ENCODE peak calls at places on chromosomes 16 and 17, in seven cellular contexts. Y is AML-193; B is CD4-positive, alpha-beta memory T cell; H is Peyer's patch; N is iPS-NIHi11; F is NCI-H2029; I is HS-5. Q is an unnamed sample.

GRCh38 chr17:16814439-16814838 is 124.4 kb downstream of the CCDC144A start:
- DNase-seq in Y (no peak), F (no peak), H (no peak), I (no peak), N (peak; percentile 10), B (no peak), Q (no peak)

GRCh38 chr17:39640493-39641118 is 3.7 kb downstream of the STARD3 start:
- DNase-seq in H (no peak), B (no peak), F (no peak), Y (no peak), I (no peak), N (no peak), Q (no peak)

GRCh38 chr16:278863-279366 is 1.5 kb upstream of the ARHGDIG start:
- DNase-seq in H (no peak), B (peak; percentile 55), F (peak; percentile 87), N (peak; percentile 70), Y (peak; percentile 18), I (no peak), Q (no peak)

GRCh38 chr16:57609541-57610401 is 18.7 kb upstream of the ADGRG1 start:
- DNase-seq in B (peak; percentile 61), H (peak; percentile 76), Y (no peak), F (peak; percentile 16), N (no peak), I (no peak), Q (no peak)

GRCh38 chr17:65057520-65058075 is 1.1 kb upstream of the GNA13 start:
- DNase-seq in N (no peak), H (peak; percentile 59), Y (no peak), I (no peak), F (no peak), B (no peak), Q (peak; percentile 38)

GRCh38 chr17:63140255-63140654 is 174.2 kb downstream of the TANC2 start:
- DNase-seq in N (no peak), Y (peak; percentile 68), H (no peak), B (no peak), F (peak; percentile 24), I (no peak), Q (no peak)

GRCh38 chr17:57899822-57900221 is 50.0 kb upstream of the MRPS23 start:
- DNase-seq in Y (peak; percentile 77), H (peak; percentile 85), N (no peak), B (no peak), I (no peak), F (peak; percentile 26), Q (no peak)

GRCh38 chr16:2905241-2905987 is 6.3 kb upstream of the FLYWCH1 start:
- DNase-seq in F (peak; percentile 99), B (peak; percentile 85), H (peak; percentile 99), I (peak; percentile 94), Y (peak; percentile 92), N (peak; percentile 90), Q (peak; percentile 99)

GRCh38 chr17:4908301-4908700 is 5.4 kb upstream of the CHRNE start:
- DNase-seq in N (no peak), I (no peak), B (no peak), Y (no peak), H (no peak), F (no peak), Q (no peak)

GRCh38 chr16:79712273-79712672 is 111.7 kb upstream of the MAF start:
- DNase-seq in F (no peak), N (no peak), I (no peak), Y (no peak), H (no peak), B (no peak), Q (no peak)

GRCh38 chr16:69240336-69240735 is 53.4 kb downstream of the SNTB2 start:
- DNase-seq in F (no peak), H (no peak), B (no peak), I (no peak), Y (no peak), N (no peak), Q (no peak)

GRCh38 chr17:18006495-18007239 is 32.3 kb downstream of the ATPAF2 start:
- DNase-seq in N (peak; percentile 82), H (no peak), F (no peak), I (no peak), B (no peak), Y (no peak), Q (no peak)

GRCh38 chr16:47574091-47575054 is 113.2 kb downstream of the PHKB start:
- DNase-seq in F (peak; percentile 11), I (no peak), H (no peak), Y (no peak), B (peak; percentile 9), N (no peak), Q (no peak)

GRCh38 chr17:15377608-15378007 is 36.2 kb upstream of the TEKT3 start:
- DNase-seq in Y (no peak), I (no peak), H (no peak), B (no peak), F (no peak), N (peak; percentile 25), Q (no peak)

GRCh38 chr17:73142763-73143395 is 21.9 kb upstream of the SSTR2 start:
- DNase-seq in F (no peak), I (peak; percentile 23), B (no peak), N (no peak), H (no peak), Y (peak; percentile 97), Q (no peak)

GRCh38 chr17:7560172-7561027 is 1.3 kb upstream of the SENP3 start:
- DNase-seq in I (no peak), F (no peak), B (peak; percentile 36), H (peak; percentile 86), N (peak; percentile 78), Y (no peak), Q (peak; percentile 61)

GRCh38 chr16:2967721-2968161 is 1.4 kb upstream of the PAQR4 start:
- DNase-seq in Y (no peak), I (no peak), N (no peak), F (no peak), H (no peak), B (no peak), Q (no peak)

GRCh38 chr16:47732122-47732805 is 271.1 kb downstream of the PHKB start:
- DNase-seq in I (peak; percentile 24), N (no peak), B (no peak), Y (peak; percentile 28), F (no peak), H (no peak), Q (no peak)

Q was measured in left ventricle myocardium inferior.